ENCODE peak calls at places on chromosome 2, in eight cellular contexts. R is upper lobe of right lung; C is stimulated activated naive CD4-positive, alpha-beta T cell; U is LHCN-M2; M is sciatic nerve; N is astrocyte of the spinal cord; A is small intestine; Q is foreskin fibroblast. F is an unnamed sample.

GRCh38 chr2:109533823-109534222 is 79.9 kb downstream of the SEPTIN10 start:
- DNase-seq in Q (no peak), A (no peak), C (no peak), R (no peak), M (peak), U (no peak), N (no peak), F (no peak)

GRCh38 chr2:177172034-177172880 is 40.3 kb upstream of the HNRNPA3 start:
- DNase-seq in M (no peak), A (no peak), Q (peak), U (peak), R (no peak), N (peak), C (no peak), F (peak)

GRCh38 chr2:128054104-128054503 is 26.2 kb upstream of the SAP130 start:
- DNase-seq in N (no peak), M (no peak), R (no peak), A (no peak), U (no peak), Q (no peak), C (no peak), F (no peak)

GRCh38 chr2:45953376-45954050 is 302.0 kb downstream of the PRKCE start:
- DNase-seq in N (no peak), R (no peak), A (no peak), C (no peak), U (no peak), Q (no peak), M (no peak), F (no peak)

GRCh38 chr2:219684721-219685689 is 57.6 kb downstream of the SLC4A3 start:
- DNase-seq in M (peak), N (peak), R (peak), Q (peak), A (peak), U (peak), C (peak), F (peak)

GRCh38 chr2:134776836-134777235 is 58.0 kb upstream of the TMEM163 start:
- DNase-seq in M (no peak), U (no peak), A (no peak), R (no peak), Q (no peak), C (no peak), N (no peak), F (no peak)

GRCh38 chr2:44768438-44769236 is 172.9 kb upstream of the SIX3 start:
- DNase-seq in M (no peak), U (no peak), N (no peak), A (no peak), R (no peak), C (no peak), Q (no peak), F (no peak)

GRCh38 chr2:188984680-188985079 is 10.5 kb downstream of the COL3A1 start:
- DNase-seq in C (no peak), R (no peak), N (peak), A (no peak), U (peak), Q (peak), M (no peak), F (no peak)

GRCh38 chr2:9030882-9031645 is 27.6 kb upstream of the MBOAT2 start:
- DNase-seq in U (no peak), Q (no peak), C (no peak), A (no peak), R (no peak), M (no peak), N (peak), F (peak)

GRCh38 chr2:72159211-72159610 is 11.5 kb upstream of the CYP26B1 start:
- DNase-seq in N (no peak), Q (no peak), R (no peak), A (no peak), M (no peak), C (no peak), U (no peak), F (no peak)

GRCh38 chr2:71603851-71604708 is 150.7 kb downstream of the DYSF start:
- DNase-seq in U (no peak), M (peak), A (no peak), N (no peak), C (no peak), R (peak), Q (no peak), F (peak)

GRCh38 chr2:240584486-240585031 is 2.0 kb upstream of the CAPN10 start:
- DNase-seq in C (no peak), N (no peak), R (peak), Q (peak), M (no peak), U (peak), A (no peak), F (peak)

GRCh38 chr2:202158796-202159195 is 79.6 kb downstream of the SUMO1 start:
- DNase-seq in R (no peak), M (no peak), Q (peak), A (no peak), C (no peak), U (peak), N (peak), F (no peak)

GRCh38 chr2:2940702-2941655 is 436.6 kb downstream of the EIPR1 start:
- DNase-seq in M (no peak), N (no peak), C (no peak), A (peak), R (no peak), U (no peak), Q (no peak), F (peak)

GRCh38 chr2:189179607-189179979 is at the start of gene COL5A2:
- DNase-seq in M (peak), R (no peak), N (peak), A (peak), Q (peak), U (peak), C (peak), F (peak)

GRCh38 chr2:172693529-172694185 is 42.0 kb upstream of the RAPGEF4 start:
- DNase-seq in Q (peak), N (no peak), R (no peak), A (peak), M (no peak), C (peak), U (peak), F (no peak)

GRCh38 chr2:104429978-104430740 is 423.8 kb upstream of the POU3F3 start:
- DNase-seq in R (no peak), Q (no peak), U (no peak), A (no peak), N (peak), M (no peak), C (no peak), F (peak)

GRCh38 chr2:82694431-82694830 is 1764.6 kb downstream of the SUCLG1 start:
- DNase-seq in C (no peak), N (no peak), R (no peak), Q (no peak), A (no peak), M (no peak), U (no peak), F (no peak)

GRCh38 chr2:200599206-200599605 is 13.4 kb downstream of the AOX1 start:
- DNase-seq in A (no peak), M (no peak), Q (no peak), N (no peak), C (no peak), U (no peak), R (no peak), F (no peak)

GRCh38 chr2:43525506-43525905 is 70.3 kb downstream of the THADA start:
- DNase-seq in Q (no peak), M (no peak), C (no peak), N (no peak), U (no peak), R (no peak), A (no peak), F (no peak)

GRCh38 chr2:237451582-237452469 is 35.2 kb upstream of the MLPH start:
- DNase-seq in M (no peak), Q (peak), N (no peak), C (no peak), R (peak), U (no peak), A (no peak), F (peak)

GRCh38 chr2:25587361-25587760 is 86.0 kb downstream of the DTNB start:
- DNase-seq in R (no peak), C (no peak), M (no peak), U (peak), A (no peak), N (peak), Q (peak), F (peak)

F was measured in osteoblast.